ENCODE peak calls at places on chromosome 19, in eight cellular contexts. One of them, this sample, is unnamed.

GRCh38 chr19:34363094-34363493 is 1.9 kb upstream of the GPI start:
- DNase-seq in lower leg skin: no peak
- DNase-seq in choroid plexus epithelial cell: no peak
- DNase-seq in astrocyte of the cerebellum: no peak
- DNase-seq in heart left ventricle: no peak
- DNase-seq in AG10803: no peak
- DNase-seq in GM06990: no peak
- DNase-seq in thoracic aorta: no peak
- DNase-seq in this sample: no peak

GRCh38 chr19:13298565-13299481 is 148.6 kb downstream of the IER2 start:
- DNase-seq in lower leg skin: no peak
- DNase-seq in choroid plexus epithelial cell: no peak
- DNase-seq in thoracic aorta: no peak
- DNase-seq in heart left ventricle: no peak
- DNase-seq in astrocyte of the cerebellum: no peak
- DNase-seq in GM06990: no peak
- DNase-seq in AG10803: no peak
- DNase-seq in this sample: no peak

GRCh38 chr19:49217382-49217781 is 59.8 kb downstream of the TRPM4 start:
- DNase-seq in heart left ventricle: peak
- DNase-seq in GM06990: no peak
- DNase-seq in AG10803: peak
- DNase-seq in lower leg skin: no peak
- DNase-seq in thoracic aorta: no peak
- DNase-seq in astrocyte of the cerebellum: no peak
- DNase-seq in choroid plexus epithelial cell: peak
- DNase-seq in this sample: no peak

GRCh38 chr19:10219678-10220077 is 11.5 kb downstream of the S1PR2 start:
- DNase-seq in GM06990: peak
- DNase-seq in thoracic aorta: no peak
- DNase-seq in lower leg skin: no peak
- DNase-seq in heart left ventricle: no peak
- DNase-seq in AG10803: peak
- DNase-seq in astrocyte of the cerebellum: no peak
- DNase-seq in choroid plexus epithelial cell: peak
- DNase-seq in this sample: peak

GRCh38 chr19:19653597-19654147 is 9.8 kb downstream of the ATP13A1 start:
- DNase-seq in choroid plexus epithelial cell: no peak
- DNase-seq in thoracic aorta: no peak
- DNase-seq in astrocyte of the cerebellum: no peak
- DNase-seq in lower leg skin: no peak
- DNase-seq in heart left ventricle: no peak
- DNase-seq in AG10803: no peak
- DNase-seq in GM06990: no peak
- DNase-seq in this sample: no peak

GRCh38 chr19:56837492-56837891 is 3.0 kb downstream of the PEG3 start:
- DNase-seq in AG10803: no peak
- DNase-seq in astrocyte of the cerebellum: no peak
- DNase-seq in GM06990: no peak
- DNase-seq in heart left ventricle: peak
- DNase-seq in choroid plexus epithelial cell: peak
- DNase-seq in lower leg skin: peak
- DNase-seq in thoracic aorta: peak
- DNase-seq in this sample: no peak

GRCh38 chr19:50496189-50497029 is 14.6 kb downstream of the JOSD2 start:
- DNase-seq in astrocyte of the cerebellum: no peak
- DNase-seq in lower leg skin: no peak
- DNase-seq in thoracic aorta: no peak
- DNase-seq in heart left ventricle: peak
- DNase-seq in GM06990: no peak
- DNase-seq in choroid plexus epithelial cell: no peak
- DNase-seq in AG10803: no peak
- DNase-seq in this sample: no peak

GRCh38 chr19:17863520-17864182 is 3.9 kb downstream of the RPL18A start:
- DNase-seq in GM06990: no peak
- DNase-seq in choroid plexus epithelial cell: no peak
- DNase-seq in AG10803: no peak
- DNase-seq in thoracic aorta: no peak
- DNase-seq in lower leg skin: no peak
- DNase-seq in astrocyte of the cerebellum: no peak
- DNase-seq in heart left ventricle: no peak
- DNase-seq in this sample: no peak

GRCh38 chr19:21256722-21257121 is 72.5 kb downstream of the ZNF708 start:
- DNase-seq in lower leg skin: no peak
- DNase-seq in thoracic aorta: no peak
- DNase-seq in choroid plexus epithelial cell: peak
- DNase-seq in GM06990: no peak
- DNase-seq in heart left ventricle: no peak
- DNase-seq in astrocyte of the cerebellum: no peak
- DNase-seq in AG10803: peak
- DNase-seq in this sample: no peak

GRCh38 chr19:47598407-47599349 is 10.3 kb upstream of the BICRA start:
- DNase-seq in thoracic aorta: peak
- DNase-seq in AG10803: peak
- DNase-seq in astrocyte of the cerebellum: peak
- DNase-seq in heart left ventricle: peak
- DNase-seq in choroid plexus epithelial cell: peak
- DNase-seq in lower leg skin: peak
- DNase-seq in GM06990: no peak
- DNase-seq in this sample: no peak

GRCh38 chr19:45154064-45154827 is 6.5 kb downstream of the NKPD1 start:
- DNase-seq in choroid plexus epithelial cell: peak
- DNase-seq in AG10803: peak
- DNase-seq in GM06990: no peak
- DNase-seq in lower leg skin: no peak
- DNase-seq in heart left ventricle: no peak
- DNase-seq in thoracic aorta: no peak
- DNase-seq in astrocyte of the cerebellum: peak
- DNase-seq in this sample: peak

GRCh38 chr19:50649433-50650391 is at the start of gene C19orf81:
- DNase-seq in astrocyte of the cerebellum: no peak
- DNase-seq in GM06990: no peak
- DNase-seq in lower leg skin: no peak
- DNase-seq in AG10803: no peak
- DNase-seq in thoracic aorta: no peak
- DNase-seq in choroid plexus epithelial cell: no peak
- DNase-seq in heart left ventricle: no peak
- DNase-seq in this sample: no peak

GRCh38 chr19:8580710-8581281 is 3.6 kb upstream of the MYO1F start:
- DNase-seq in AG10803: peak
- DNase-seq in lower leg skin: peak
- DNase-seq in GM06990: peak
- DNase-seq in thoracic aorta: peak
- DNase-seq in astrocyte of the cerebellum: peak
- DNase-seq in heart left ventricle: peak
- DNase-seq in choroid plexus epithelial cell: peak
- DNase-seq in this sample: peak

GRCh38 chr19:47230122-47230920 is 678 bp downstream of the BBC3 start:
- DNase-seq in GM06990: peak
- DNase-seq in lower leg skin: peak
- DNase-seq in choroid plexus epithelial cell: peak
- DNase-seq in heart left ventricle: peak
- DNase-seq in AG10803: peak
- DNase-seq in thoracic aorta: no peak
- DNase-seq in astrocyte of the cerebellum: no peak
- DNase-seq in this sample: peak

GRCh38 chr19:13011653-13012389 is 16.5 kb downstream of the NFIX start:
- DNase-seq in AG10803: no peak
- DNase-seq in heart left ventricle: no peak
- DNase-seq in lower leg skin: no peak
- DNase-seq in astrocyte of the cerebellum: no peak
- DNase-seq in thoracic aorta: no peak
- DNase-seq in GM06990: no peak
- DNase-seq in choroid plexus epithelial cell: no peak
- DNase-seq in this sample: no peak

GRCh38 chr19:13597625-13598024 is 91.3 kb upstream of the CACNA1A start:
- DNase-seq in GM06990: no peak
- DNase-seq in AG10803: peak
- DNase-seq in lower leg skin: peak
- DNase-seq in thoracic aorta: no peak
- DNase-seq in choroid plexus epithelial cell: peak
- DNase-seq in heart left ventricle: peak
- DNase-seq in astrocyte of the cerebellum: peak
- DNase-seq in this sample: peak

GRCh38 chr19:55526216-55527196 is 10.4 kb downstream of the SBK2 start:
- DNase-seq in GM06990: no peak
- DNase-seq in thoracic aorta: no peak
- DNase-seq in heart left ventricle: peak
- DNase-seq in AG10803: peak
- DNase-seq in astrocyte of the cerebellum: no peak
- DNase-seq in choroid plexus epithelial cell: peak
- DNase-seq in lower leg skin: no peak
- DNase-seq in this sample: no peak

GRCh38 chr19:18495204-18495911 is 26.5 kb downstream of the ELL start:
- DNase-seq in AG10803: no peak
- DNase-seq in heart left ventricle: no peak
- DNase-seq in choroid plexus epithelial cell: no peak
- DNase-seq in lower leg skin: no peak
- DNase-seq in GM06990: no peak
- DNase-seq in astrocyte of the cerebellum: no peak
- DNase-seq in thoracic aorta: no peak
- DNase-seq in this sample: no peak

GRCh38 chr19:18503971-18504885 is 17.6 kb downstream of the ELL start:
- DNase-seq in AG10803: no peak
- DNase-seq in astrocyte of the cerebellum: no peak
- DNase-seq in choroid plexus epithelial cell: no peak
- DNase-seq in GM06990: no peak
- DNase-seq in lower leg skin: no peak
- DNase-seq in heart left ventricle: no peak
- DNase-seq in thoracic aorta: no peak
- DNase-seq in this sample: no peak

GRCh38 chr19:40750285-40751064 is at the start of gene ACTMAP:
- DNase-seq in thoracic aorta: peak
- DNase-seq in heart left ventricle: peak
- DNase-seq in lower leg skin: peak
- DNase-seq in choroid plexus epithelial cell: peak
- DNase-seq in AG10803: peak
- DNase-seq in astrocyte of the cerebellum: peak
- DNase-seq in GM06990: peak
- DNase-seq in this sample: peak
- TF ChIP-seq CTCF in thoracic aorta: no peak
- TF ChIP-seq CTCF in heart left ventricle: no peak
- TF ChIP-seq CTCF in lower leg skin: no peak
- TF ChIP-seq CTCF in choroid plexus epithelial cell: no peak
- TF ChIP-seq CTCF in AG10803: no peak
- TF ChIP-seq CTCF in astrocyte of the cerebellum: no peak
- TF ChIP-seq CTCF in GM06990: no peak
- TF ChIP-seq CTCF in this sample: no peak

DNA sequence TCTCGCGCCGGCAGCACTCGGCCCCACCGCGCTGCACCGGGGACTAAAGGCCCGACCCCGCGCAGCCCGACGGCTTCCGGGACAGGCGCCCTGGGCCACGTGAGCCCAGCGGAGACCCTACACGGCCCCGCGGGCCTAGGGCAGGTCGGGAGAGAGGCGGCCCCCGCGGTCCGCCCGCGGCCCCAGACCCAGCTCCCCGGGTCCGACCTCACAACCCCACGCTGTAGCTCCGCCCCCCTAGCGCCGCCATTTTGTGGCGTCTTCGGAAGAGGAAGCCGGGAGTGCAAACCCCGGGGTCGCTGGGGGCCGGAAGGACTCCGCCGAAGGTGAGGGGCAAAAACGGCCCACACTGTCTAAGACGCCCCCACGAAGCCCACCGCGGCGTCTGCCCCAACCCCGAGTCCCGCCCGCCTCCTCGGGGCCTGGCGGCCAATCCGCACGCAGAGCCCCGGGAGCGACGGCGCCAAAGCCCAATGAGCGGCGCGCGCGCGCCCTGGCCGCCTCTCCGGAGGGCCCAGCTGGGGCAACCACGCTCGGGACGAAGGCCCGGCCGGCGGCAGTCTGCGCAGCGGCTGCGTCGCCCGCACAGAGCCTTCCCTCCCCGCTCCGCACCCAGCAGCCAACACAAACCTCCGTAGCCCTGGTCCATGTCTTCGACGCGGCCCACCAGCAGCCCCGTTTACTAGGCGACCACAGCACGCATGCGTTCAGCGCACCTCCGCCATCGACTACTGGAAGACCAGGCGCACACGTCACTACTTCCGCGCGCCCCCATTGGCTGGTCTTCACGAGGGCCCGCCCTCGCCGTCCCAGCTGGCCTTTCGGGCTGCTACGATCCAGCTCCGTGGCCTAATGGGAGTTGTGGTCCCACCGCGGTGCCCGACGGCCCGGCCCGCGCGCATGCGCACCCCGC is at the start of gene AKAP8:
- DNase-seq in heart left ventricle: peak
- DNase-seq in choroid plexus epithelial cell: peak
- DNase-seq in AG10803: peak
- DNase-seq in lower leg skin: peak
- DNase-seq in thoracic aorta: peak
- DNase-seq in astrocyte of the cerebellum: peak
- DNase-seq in GM06990: peak
- DNase-seq in this sample: peak
- TF ChIP-seq CTCF in heart left ventricle: no peak
- TF ChIP-seq CTCF in choroid plexus epithelial cell: no peak
- TF ChIP-seq CTCF in AG10803: no peak
- TF ChIP-seq CTCF in lower leg skin: no peak
- TF ChIP-seq CTCF in thoracic aorta: no peak
- TF ChIP-seq CTCF in astrocyte of the cerebellum: no peak
- TF ChIP-seq CTCF in GM06990: no peak
- TF ChIP-seq CTCF in this sample: no peak

GRCh38 chr19:2663920-2664571 is 38.4 kb downstream of the GNG7 start:
- DNase-seq in lower leg skin: no peak
- DNase-seq in GM06990: peak
- DNase-seq in heart left ventricle: peak
- DNase-seq in astrocyte of the cerebellum: no peak
- DNase-seq in choroid plexus epithelial cell: no peak
- DNase-seq in AG10803: no peak
- DNase-seq in thoracic aorta: no peak
- DNase-seq in this sample: peak

GRCh38 chr19:2659856-2660432 is 42.5 kb downstream of the GNG7 start:
- DNase-seq in lower leg skin: no peak
- DNase-seq in AG10803: no peak
- DNase-seq in GM06990: no peak
- DNase-seq in choroid plexus epithelial cell: no peak
- DNase-seq in thoracic aorta: no peak
- DNase-seq in astrocyte of the cerebellum: no peak
- DNase-seq in heart left ventricle: no peak
- DNase-seq in this sample: no peak

GRCh38 chr19:2666344-2666994 is 36.0 kb downstream of the GNG7 start:
- DNase-seq in heart left ventricle: no peak
- DNase-seq in choroid plexus epithelial cell: no peak
- DNase-seq in GM06990: no peak
- DNase-seq in lower leg skin: no peak
- DNase-seq in astrocyte of the cerebellum: no peak
- DNase-seq in thoracic aorta: no peak
- DNase-seq in AG10803: no peak
- DNase-seq in this sample: no peak

GRCh38 chr19:2665103-2665502 is 37.4 kb downstream of the GNG7 start:
- DNase-seq in astrocyte of the cerebellum: no peak
- DNase-seq in heart left ventricle: peak
- DNase-seq in AG10803: no peak
- DNase-seq in choroid plexus epithelial cell: no peak
- DNase-seq in thoracic aorta: no peak
- DNase-seq in GM06990: no peak
- DNase-seq in lower leg skin: no peak
- DNase-seq in this sample: no peak

GRCh38 chr19:2661615-2662014 is 40.9 kb downstream of the GNG7 start:
- DNase-seq in lower leg skin: no peak
- DNase-seq in thoracic aorta: no peak
- DNase-seq in astrocyte of the cerebellum: no peak
- DNase-seq in GM06990: no peak
- DNase-seq in heart left ventricle: no peak
- DNase-seq in AG10803: no peak
- DNase-seq in choroid plexus epithelial cell: peak
- DNase-seq in this sample: no peak
- TF ChIP-seq CTCF in lower leg skin: no peak
- TF ChIP-seq CTCF in thoracic aorta: no peak
- TF ChIP-seq CTCF in astrocyte of the cerebellum: no peak
- TF ChIP-seq CTCF in GM06990: peak
- TF ChIP-seq CTCF in heart left ventricle: no peak
- TF ChIP-seq CTCF in AG10803: no peak
- TF ChIP-seq CTCF in choroid plexus epithelial cell: peak
- TF ChIP-seq CTCF in this sample: peak

GRCh38 chr19:42023943-42024260 is 29.9 kb upstream of the ATP1A3 start:
- DNase-seq in lower leg skin: no peak
- DNase-seq in heart left ventricle: no peak
- DNase-seq in astrocyte of the cerebellum: no peak
- DNase-seq in choroid plexus epithelial cell: no peak
- DNase-seq in thoracic aorta: no peak
- DNase-seq in GM06990: no peak
- DNase-seq in AG10803: no peak
- DNase-seq in this sample: no peak
- TF ChIP-seq CTCF in lower leg skin: no peak
- TF ChIP-seq CTCF in heart left ventricle: no peak
- TF ChIP-seq CTCF in astrocyte of the cerebellum: no peak
- TF ChIP-seq CTCF in choroid plexus epithelial cell: no peak
- TF ChIP-seq CTCF in thoracic aorta: no peak
- TF ChIP-seq CTCF in GM06990: no peak
- TF ChIP-seq CTCF in AG10803: no peak
- TF ChIP-seq CTCF in this sample: no peak

This sample was measured in GM13977.